ENCODE peak calls at places on chromosomes 13 and 19, in six cellular contexts. One of them, this sample, is unnamed.

GRCh38 chr13:33275916-33276315 is 9.6 kb downstream of the STARD13 start:
- DNase-seq in left lung: no peak
- DNase-seq in cardiac muscle cell: peak; percentile 67
- DNase-seq in upper lobe of left lung: no peak
- DNase-seq in PC-9: no peak
- DNase-seq in ascending aorta: no peak
- DNase-seq in this sample: no peak

GRCh38 chr13:44365899-44366298 is 7.7 kb upstream of the SERP2 start:
- DNase-seq in upper lobe of left lung: no peak
- DNase-seq in cardiac muscle cell: no peak
- DNase-seq in left lung: no peak
- DNase-seq in PC-9: no peak
- DNase-seq in ascending aorta: no peak
- DNase-seq in this sample: no peak

GRCh38 chr13:98890186-98890585 is 87.7 kb downstream of the DOCK9 start:
- DNase-seq in ascending aorta: no peak
- DNase-seq in left lung: no peak
- DNase-seq in upper lobe of left lung: no peak
- DNase-seq in cardiac muscle cell: peak; percentile 69
- DNase-seq in PC-9: peak; percentile 52
- DNase-seq in this sample: no peak

GRCh38 chr19:38482496-38482895 is 49.0 kb downstream of the RYR1 start:
- DNase-seq in upper lobe of left lung: no peak
- DNase-seq in cardiac muscle cell: no peak
- DNase-seq in left lung: no peak
- DNase-seq in PC-9: no peak
- DNase-seq in ascending aorta: no peak
- DNase-seq in this sample: no peak

GRCh38 chr19:30112666-30113065 is 170.6 kb downstream of the URI1 start:
- DNase-seq in left lung: no peak
- DNase-seq in upper lobe of left lung: no peak
- DNase-seq in cardiac muscle cell: no peak
- DNase-seq in ascending aorta: no peak
- DNase-seq in PC-9: no peak
- DNase-seq in this sample: no peak

GRCh38 chr13:20561731-20562130 is 5.2 kb upstream of the IFT88 start:
- DNase-seq in upper lobe of left lung: no peak
- DNase-seq in left lung: no peak
- DNase-seq in cardiac muscle cell: no peak
- DNase-seq in ascending aorta: no peak
- DNase-seq in PC-9: no peak
- DNase-seq in this sample: no peak

GRCh38 chr19:51198641-51199040 is 26.2 kb upstream of the CD33 start:
- DNase-seq in upper lobe of left lung: no peak
- DNase-seq in PC-9: no peak
- DNase-seq in left lung: no peak
- DNase-seq in ascending aorta: no peak
- DNase-seq in cardiac muscle cell: no peak
- DNase-seq in this sample: no peak

GRCh38 chr19:27748551-27749152 is 1464.3 kb downstream of the UQCRFS1 start:
- DNase-seq in PC-9: no peak
- DNase-seq in left lung: no peak
- DNase-seq in ascending aorta: peak; percentile 13
- DNase-seq in cardiac muscle cell: no peak
- DNase-seq in upper lobe of left lung: no peak
- DNase-seq in this sample: no peak

GRCh38 chr13:109448629-109449028 is 337.8 kb downstream of the IRS2 start:
- DNase-seq in cardiac muscle cell: no peak
- DNase-seq in upper lobe of left lung: no peak
- DNase-seq in left lung: no peak
- DNase-seq in PC-9: no peak
- DNase-seq in ascending aorta: no peak
- DNase-seq in this sample: no peak

GRCh38 chr19:14467816-14468215 is 7.3 kb downstream of the PTGER1 start:
- DNase-seq in ascending aorta: no peak
- DNase-seq in upper lobe of left lung: no peak
- DNase-seq in left lung: no peak
- DNase-seq in cardiac muscle cell: no peak
- DNase-seq in PC-9: peak; percentile 51
- DNase-seq in this sample: no peak

GRCh38 chr13:27549406-27549981 is 70.8 kb downstream of the LNX2 start:
- DNase-seq in ascending aorta: no peak
- DNase-seq in upper lobe of left lung: no peak
- DNase-seq in cardiac muscle cell: peak; percentile 3
- DNase-seq in PC-9: no peak
- DNase-seq in left lung: no peak
- DNase-seq in this sample: no peak

GRCh38 chr13:112901951-112902651 is 66.9 kb upstream of the MCF2L start:
- DNase-seq in PC-9: no peak
- DNase-seq in left lung: peak; percentile 67
- DNase-seq in ascending aorta: no peak
- DNase-seq in cardiac muscle cell: no peak
- DNase-seq in upper lobe of left lung: peak; percentile 52
- DNase-seq in this sample: no peak

GRCh38 chr13:51585696-51586095 is 1.4 kb downstream of the WDFY2 start:
- DNase-seq in PC-9: no peak
- DNase-seq in cardiac muscle cell: peak; percentile 25
- DNase-seq in ascending aorta: no peak
- DNase-seq in left lung: no peak
- DNase-seq in upper lobe of left lung: no peak
- DNase-seq in this sample: no peak

GRCh38 chr13:91355826-91356710 is 8.6 kb downstream of the MIR17HG start:
- DNase-seq in ascending aorta: no peak
- DNase-seq in left lung: no peak
- DNase-seq in cardiac muscle cell: no peak
- DNase-seq in PC-9: no peak
- DNase-seq in upper lobe of left lung: no peak
- DNase-seq in this sample: no peak

GRCh38 chr13:30577381-30577780 is 40.3 kb upstream of the USPL1 start:
- DNase-seq in left lung: no peak
- DNase-seq in ascending aorta: no peak
- DNase-seq in PC-9: peak; percentile 79
- DNase-seq in cardiac muscle cell: peak; percentile 84
- DNase-seq in upper lobe of left lung: peak; percentile 38
- DNase-seq in this sample: peak; percentile 64

GRCh38 chr13:85543144-85543543 is 256.1 kb downstream of the SLITRK6 start:
- DNase-seq in upper lobe of left lung: no peak
- DNase-seq in left lung: no peak
- DNase-seq in ascending aorta: no peak
- DNase-seq in cardiac muscle cell: peak; percentile 47
- DNase-seq in PC-9: no peak
- DNase-seq in this sample: no peak

GRCh38 chr13:75705395-75705794 is 69.3 kb downstream of the LMO7 start:
- DNase-seq in PC-9: peak; percentile 97
- DNase-seq in ascending aorta: no peak
- DNase-seq in left lung: no peak
- DNase-seq in upper lobe of left lung: no peak
- DNase-seq in cardiac muscle cell: peak; percentile 39
- DNase-seq in this sample: no peak

GRCh38 chr13:56015919-56016318 is 1124.8 kb upstream of the PRR20A start:
- DNase-seq in cardiac muscle cell: no peak
- DNase-seq in left lung: no peak
- DNase-seq in upper lobe of left lung: no peak
- DNase-seq in ascending aorta: no peak
- DNase-seq in PC-9: no peak
- DNase-seq in this sample: no peak

GRCh38 chr13:74280093-74280794 is 146.0 kb upstream of the KLF12 start:
- DNase-seq in ascending aorta: no peak
- DNase-seq in cardiac muscle cell: no peak
- DNase-seq in PC-9: no peak
- DNase-seq in upper lobe of left lung: no peak
- DNase-seq in left lung: no peak
- DNase-seq in this sample: no peak

GRCh38 chr13:106573855-106574254 is 5.9 kb upstream of the ARGLU1 start:
- DNase-seq in left lung: no peak
- DNase-seq in cardiac muscle cell: peak; percentile 55
- DNase-seq in upper lobe of left lung: peak; percentile 59
- DNase-seq in ascending aorta: peak; percentile 73
- DNase-seq in PC-9: no peak
- DNase-seq in this sample: no peak

GRCh38 chr19:56119585-56119978 is 1.5 kb downstream of the ZNF787 start:
- DNase-seq in left lung: peak; percentile 85
- DNase-seq in cardiac muscle cell: no peak
- DNase-seq in PC-9: peak; percentile 32
- DNase-seq in ascending aorta: no peak
- DNase-seq in upper lobe of left lung: no peak
- DNase-seq in this sample: no peak

GRCh38 chr13:46641274-46642081 is 88.5 kb downstream of the LRCH1 start:
- DNase-seq in left lung: no peak
- DNase-seq in cardiac muscle cell: peak; percentile 56
- DNase-seq in PC-9: no peak
- DNase-seq in upper lobe of left lung: no peak
- DNase-seq in ascending aorta: no peak
- DNase-seq in this sample: no peak

GRCh38 chr19:42246143-42246868 is 3.9 kb upstream of the GSK3A start:
- DNase-seq in upper lobe of left lung: peak; percentile 74
- DNase-seq in PC-9: no peak
- DNase-seq in cardiac muscle cell: peak; percentile 83
- DNase-seq in ascending aorta: peak; percentile 94
- DNase-seq in left lung: no peak
- DNase-seq in this sample: no peak

GRCh38 chr19:49676690-49677231 is 310 bp upstream of the PRMT1 start:
- DNase-seq in cardiac muscle cell: peak; percentile 100
- DNase-seq in left lung: peak; percentile 96
- DNase-seq in ascending aorta: peak; percentile 100
- DNase-seq in upper lobe of left lung: peak; percentile 99
- DNase-seq in PC-9: peak; percentile 99
- DNase-seq in this sample: peak; percentile 98

GRCh38 chr19:49678970-49679831 is 2.1 kb downstream of the PRMT1 start:
- DNase-seq in ascending aorta: no peak
- DNase-seq in left lung: no peak
- DNase-seq in upper lobe of left lung: no peak
- DNase-seq in PC-9: peak; percentile 55
- DNase-seq in cardiac muscle cell: no peak
- DNase-seq in this sample: no peak

GRCh38 chr19:49676136-49676689 is 858 bp upstream of the PRMT1 start:
- DNase-seq in ascending aorta: peak; percentile 89
- DNase-seq in upper lobe of left lung: peak; percentile 85
- DNase-seq in cardiac muscle cell: peak; percentile 97
- DNase-seq in PC-9: peak; percentile 89
- DNase-seq in left lung: peak; percentile 81
- DNase-seq in this sample: no peak

GRCh38 chr19:49677901-49678674 is 1.0 kb downstream of the PRMT1 start:
- DNase-seq in PC-9: no peak
- DNase-seq in upper lobe of left lung: peak; percentile 70
- DNase-seq in ascending aorta: peak; percentile 87
- DNase-seq in left lung: peak; percentile 80
- DNase-seq in cardiac muscle cell: peak; percentile 67
- DNase-seq in this sample: peak; percentile 72

DNA sequence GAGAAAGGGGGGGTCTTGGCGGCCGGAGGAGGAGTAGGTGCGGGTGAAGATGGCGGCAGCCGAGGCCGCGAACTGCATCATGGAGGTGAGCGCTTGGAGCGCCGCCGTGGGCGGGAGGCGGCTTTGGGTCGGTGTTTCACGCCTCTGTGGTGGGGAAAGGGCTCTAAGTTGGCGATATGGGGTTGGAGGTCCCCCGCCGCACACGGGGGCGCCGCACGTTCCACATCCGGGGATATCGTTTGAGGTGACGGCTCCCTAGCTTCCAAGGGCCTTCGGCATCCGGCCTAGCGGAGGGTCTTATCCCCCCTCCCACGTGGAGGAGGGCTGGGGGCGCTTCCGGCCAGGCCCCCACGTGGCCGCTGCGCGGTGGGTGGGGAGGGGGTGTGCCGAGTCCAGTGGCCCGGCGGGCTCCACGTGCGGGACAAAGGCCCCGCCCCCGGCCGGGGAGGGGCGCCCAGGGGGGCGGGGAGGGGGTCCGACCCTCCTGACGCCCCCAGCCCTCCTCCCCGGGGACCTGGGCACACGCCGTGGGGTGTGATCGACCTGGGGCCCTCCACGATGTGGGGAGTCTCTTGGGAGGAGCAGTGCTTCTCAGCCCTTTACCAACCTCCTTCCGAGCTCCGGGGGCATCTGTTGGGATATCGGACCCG is at the start of gene PRMT1:
- DNase-seq in left lung: peak; percentile 94
- DNase-seq in upper lobe of left lung: no peak
- DNase-seq in PC-9: no peak
- DNase-seq in cardiac muscle cell: no peak
- DNase-seq in ascending aorta: no peak
- DNase-seq in this sample: no peak
- H3K4me1 ChIP-seq in left lung: peaks cover 21% of the 10 kb centered on the region
- H3K4me1 ChIP-seq in upper lobe of left lung: peaks cover 42% of the 10 kb centered on the region
- H3K4me1 ChIP-seq in PC-9: peaks cover 21% of the 10 kb centered on the region
- H3K4me1 ChIP-seq in cardiac muscle cell: peaks cover 10% of the 10 kb centered on the region
- H3K4me1 ChIP-seq in ascending aorta: no peaks in the 10 kb centered on the region
- H3K4me1 ChIP-seq in this sample: peaks cover 32% of the 10 kb centered on the region

DNA sequence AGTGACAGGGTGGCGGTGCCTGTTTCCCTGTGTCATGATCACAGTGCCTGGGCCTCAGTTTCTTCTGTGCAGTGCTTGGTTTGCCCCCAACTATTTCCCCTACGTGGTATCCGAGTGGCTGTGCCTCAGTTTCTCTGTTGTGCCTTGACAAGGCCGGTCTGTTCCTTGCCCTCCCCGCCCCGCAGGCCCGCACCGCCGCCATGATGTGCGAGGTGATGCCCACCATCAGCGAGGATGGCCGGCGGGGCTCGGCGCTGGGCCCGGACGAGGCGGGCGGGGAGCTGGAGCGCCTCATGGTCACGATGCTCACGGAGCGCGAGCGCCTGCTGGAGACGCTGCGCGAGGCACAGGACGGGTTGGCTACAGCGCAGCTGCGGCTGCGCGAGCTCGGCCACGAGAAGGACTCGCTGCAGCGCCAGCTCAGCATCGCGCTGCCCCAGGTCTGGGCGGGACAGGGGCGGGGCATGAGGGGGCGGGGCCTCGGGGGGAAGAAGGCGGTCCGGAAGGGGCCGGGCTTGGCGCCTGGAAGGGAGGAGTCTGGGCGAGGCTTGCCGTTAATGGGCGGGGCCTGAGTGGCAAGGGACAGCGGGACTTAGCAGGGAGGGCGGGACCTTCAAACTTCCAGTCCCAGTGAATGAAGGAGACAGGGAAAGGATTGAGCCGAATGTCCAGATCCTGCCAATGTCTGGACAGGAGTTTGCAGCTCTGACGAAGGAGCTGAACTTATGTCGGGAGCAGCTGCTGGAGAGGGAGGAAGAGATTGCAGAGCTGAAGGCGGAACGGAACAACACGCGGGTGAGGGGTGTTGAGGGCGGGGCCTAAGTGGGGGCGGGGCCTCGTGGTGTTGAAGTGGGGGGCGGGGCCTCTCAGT is 8.6 kb downstream of the PPFIA3 start:
- DNase-seq in left lung: peak; percentile 98
- DNase-seq in upper lobe of left lung: peak; percentile 96
- DNase-seq in ascending aorta: peak; percentile 97
- DNase-seq in PC-9: peak; percentile 88
- DNase-seq in cardiac muscle cell: peak; percentile 98
- DNase-seq in this sample: peak; percentile 91
- H3K27ac ChIP-seq in left lung: peak overlapping the region; percentile 45
- H3K27ac ChIP-seq in upper lobe of left lung: peak overlapping the region; percentile 28
- H3K27ac ChIP-seq in ascending aorta: no peak overlapping the region
- H3K27ac ChIP-seq in PC-9: no peak overlapping the region
- H3K27ac ChIP-seq in cardiac muscle cell: no peak overlapping the region
- H3K27ac ChIP-seq in this sample: peak overlapping the region; percentile 59

GRCh38 chr19:36236946-36237310 is 22.0 kb downstream of the ZNF146 start:
- DNase-seq in PC-9: no peak
- DNase-seq in upper lobe of left lung: no peak
- DNase-seq in cardiac muscle cell: no peak
- DNase-seq in ascending aorta: no peak
- DNase-seq in left lung: no peak
- DNase-seq in this sample: no peak
- H3K36me3 ChIP-seq in PC-9: peaks cover 62% of the 10 kb centered on the region
- H3K36me3 ChIP-seq in upper lobe of left lung: peaks cover 55% of the 10 kb centered on the region
- H3K36me3 ChIP-seq in cardiac muscle cell: peaks cover 32% of the 10 kb centered on the region
- H3K36me3 ChIP-seq in ascending aorta: peaks cover 77% of the 10 kb centered on the region
- H3K36me3 ChIP-seq in left lung: peaks cover 82% of the 10 kb centered on the region
- H3K36me3 ChIP-seq in this sample: peaks cover 48% of the 10 kb centered on the region

GRCh38 chr19:3198901-3199700 is 13.4 kb downstream of the NCLN start:
- DNase-seq in cardiac muscle cell: no peak
- DNase-seq in left lung: peak; percentile 68
- DNase-seq in upper lobe of left lung: no peak
- DNase-seq in ascending aorta: no peak
- DNase-seq in PC-9: no peak
- DNase-seq in this sample: no peak
- H3K4me1 ChIP-seq in cardiac muscle cell: no peaks in the 10 kb centered on the region
- H3K4me1 ChIP-seq in left lung: no peaks in the 10 kb centered on the region
- H3K4me1 ChIP-seq in upper lobe of left lung: no peaks in the 10 kb centered on the region
- H3K4me1 ChIP-seq in ascending aorta: no peaks in the 10 kb centered on the region
- H3K4me1 ChIP-seq in PC-9: no peaks in the 10 kb centered on the region
- H3K4me1 ChIP-seq in this sample: no peaks in the 10 kb centered on the region